ENCODE peak calls at places on chromosomes 16 and 17, in nine cellular contexts. One of them, this sample, is unnamed.

GRCh38 chr17:57697891-57698708 is 47.0 kb downstream of the CCDC182 start:
- DNase-seq in Caco-2: no peak
- DNase-seq in lower leg skin: no peak
- DNase-seq in heart left ventricle: no peak
- DNase-seq in HCT116: no peak
- DNase-seq in AG04450: no peak
- DNase-seq in hepatocyte: no peak
- DNase-seq in PC-9: no peak
- DNase-seq in astrocyte of the cerebellum: no peak
- DNase-seq in this sample: no peak

GRCh38 chr17:78241277-78242023 is 10.0 kb downstream of the TMEM235 start:
- DNase-seq in Caco-2: peak
- DNase-seq in lower leg skin: no peak
- DNase-seq in heart left ventricle: no peak
- DNase-seq in HCT116: peak
- DNase-seq in AG04450: peak
- DNase-seq in hepatocyte: no peak
- DNase-seq in PC-9: no peak
- DNase-seq in astrocyte of the cerebellum: no peak
- DNase-seq in this sample: no peak

GRCh38 chr16:85659805-85660511 is 28.8 kb downstream of the GINS2 start:
- DNase-seq in Caco-2: peak
- DNase-seq in lower leg skin: no peak
- DNase-seq in heart left ventricle: peak
- DNase-seq in HCT116: peak
- DNase-seq in AG04450: no peak
- DNase-seq in hepatocyte: peak
- DNase-seq in PC-9: no peak
- DNase-seq in astrocyte of the cerebellum: peak
- DNase-seq in this sample: no peak

GRCh38 chr17:2730764-2731353 is 18.6 kb downstream of the CCDC92B start:
- DNase-seq in Caco-2: no peak
- DNase-seq in lower leg skin: no peak
- DNase-seq in heart left ventricle: no peak
- DNase-seq in HCT116: no peak
- DNase-seq in AG04450: no peak
- DNase-seq in hepatocyte: no peak
- DNase-seq in PC-9: no peak
- DNase-seq in astrocyte of the cerebellum: no peak
- DNase-seq in this sample: no peak

GRCh38 chr17:5580367-5580766 is 3.9 kb downstream of the NLRP1 start:
- DNase-seq in Caco-2: no peak
- DNase-seq in lower leg skin: no peak
- DNase-seq in heart left ventricle: no peak
- DNase-seq in HCT116: no peak
- DNase-seq in AG04450: no peak
- DNase-seq in hepatocyte: no peak
- DNase-seq in PC-9: no peak
- DNase-seq in astrocyte of the cerebellum: no peak
- DNase-seq in this sample: no peak

GRCh38 chr17:2064511-2064910 is 9.6 kb downstream of the HIC1 start:
- DNase-seq in Caco-2: no peak
- DNase-seq in lower leg skin: peak
- DNase-seq in heart left ventricle: no peak
- DNase-seq in HCT116: no peak
- DNase-seq in AG04450: no peak
- DNase-seq in hepatocyte: no peak
- DNase-seq in PC-9: no peak
- DNase-seq in astrocyte of the cerebellum: no peak
- DNase-seq in this sample: no peak

GRCh38 chr17:64326420-64327054 is 63.5 kb upstream of the TEX2 start:
- DNase-seq in Caco-2: no peak
- DNase-seq in lower leg skin: peak
- DNase-seq in heart left ventricle: peak
- DNase-seq in HCT116: no peak
- DNase-seq in AG04450: no peak
- DNase-seq in hepatocyte: no peak
- DNase-seq in PC-9: peak
- DNase-seq in astrocyte of the cerebellum: no peak
- DNase-seq in this sample: no peak

GRCh38 chr16:19963306-19963705 is 78.7 kb upstream of the GPRC5B start:
- DNase-seq in Caco-2: no peak
- DNase-seq in lower leg skin: peak
- DNase-seq in heart left ventricle: no peak
- DNase-seq in HCT116: no peak
- DNase-seq in AG04450: no peak
- DNase-seq in hepatocyte: no peak
- DNase-seq in PC-9: no peak
- DNase-seq in astrocyte of the cerebellum: peak
- DNase-seq in this sample: no peak

GRCh38 chr17:78596871-78597635 is 19.9 kb upstream of the DNAH17 start:
- DNase-seq in Caco-2: no peak
- DNase-seq in lower leg skin: no peak
- DNase-seq in heart left ventricle: no peak
- DNase-seq in HCT116: no peak
- DNase-seq in AG04450: no peak
- DNase-seq in hepatocyte: no peak
- DNase-seq in PC-9: peak
- DNase-seq in astrocyte of the cerebellum: no peak
- DNase-seq in this sample: no peak

GRCh38 chr16:50534091-50534490 is 14.1 kb upstream of the NKD1 start:
- DNase-seq in Caco-2: no peak
- DNase-seq in lower leg skin: peak
- DNase-seq in heart left ventricle: no peak
- DNase-seq in HCT116: no peak
- DNase-seq in AG04450: no peak
- DNase-seq in hepatocyte: no peak
- DNase-seq in PC-9: no peak
- DNase-seq in astrocyte of the cerebellum: no peak
- DNase-seq in this sample: no peak

GRCh38 chr17:36942631-36943125 is 5.4 kb downstream of the LHX1 start:
- DNase-seq in Caco-2: no peak
- DNase-seq in lower leg skin: peak
- DNase-seq in heart left ventricle: no peak
- DNase-seq in HCT116: no peak
- DNase-seq in AG04450: no peak
- DNase-seq in hepatocyte: peak
- DNase-seq in PC-9: no peak
- DNase-seq in astrocyte of the cerebellum: no peak
- DNase-seq in this sample: no peak

GRCh38 chr17:57294629-57295501 is 38.5 kb downstream of the MSI2 start:
- DNase-seq in Caco-2: peak
- DNase-seq in lower leg skin: no peak
- DNase-seq in heart left ventricle: no peak
- DNase-seq in HCT116: peak
- DNase-seq in AG04450: no peak
- DNase-seq in hepatocyte: no peak
- DNase-seq in PC-9: peak
- DNase-seq in astrocyte of the cerebellum: no peak
- DNase-seq in this sample: no peak

GRCh38 chr16:1781254-1781653 is 1.1 kb downstream of the SPSB3 start:
- DNase-seq in Caco-2: no peak
- DNase-seq in lower leg skin: no peak
- DNase-seq in heart left ventricle: peak
- DNase-seq in HCT116: no peak
- DNase-seq in AG04450: no peak
- DNase-seq in hepatocyte: no peak
- DNase-seq in PC-9: no peak
- DNase-seq in astrocyte of the cerebellum: no peak
- DNase-seq in this sample: no peak

GRCh38 chr16:1779741-1780676 is 2.4 kb downstream of the SPSB3 start:
- DNase-seq in Caco-2: no peak
- DNase-seq in lower leg skin: no peak
- DNase-seq in heart left ventricle: peak
- DNase-seq in HCT116: no peak
- DNase-seq in AG04450: no peak
- DNase-seq in hepatocyte: no peak
- DNase-seq in PC-9: no peak
- DNase-seq in astrocyte of the cerebellum: no peak
- DNase-seq in this sample: no peak

GRCh38 chr16:1782408-1783247 is at the start of the genes NUBP2 and SPSB3:
- DNase-seq in Caco-2: peak
- DNase-seq in lower leg skin: peak
- DNase-seq in heart left ventricle: peak
- DNase-seq in HCT116: peak
- DNase-seq in AG04450: peak
- DNase-seq in hepatocyte: peak
- DNase-seq in PC-9: peak
- DNase-seq in astrocyte of the cerebellum: peak
- DNase-seq in this sample: peak

GRCh38 chr16:1780677-1781072 is 1.7 kb downstream of the SPSB3 start:
- DNase-seq in Caco-2: no peak
- DNase-seq in lower leg skin: no peak
- DNase-seq in heart left ventricle: peak
- DNase-seq in HCT116: no peak
- DNase-seq in AG04450: no peak
- DNase-seq in hepatocyte: no peak
- DNase-seq in PC-9: no peak
- DNase-seq in astrocyte of the cerebellum: no peak
- DNase-seq in this sample: no peak

GRCh38 chr16:1781758-1782407 is 488 bp downstream of the SPSB3 start:
- DNase-seq in Caco-2: peak
- DNase-seq in lower leg skin: no peak
- DNase-seq in heart left ventricle: peak
- DNase-seq in HCT116: no peak
- DNase-seq in AG04450: no peak
- DNase-seq in hepatocyte: no peak
- DNase-seq in PC-9: peak
- DNase-seq in astrocyte of the cerebellum: no peak
- DNase-seq in this sample: no peak
- TF ChIP-seq CTCF in Caco-2: no peak
- TF ChIP-seq CTCF in lower leg skin: no peak
- TF ChIP-seq CTCF in heart left ventricle: no peak
- TF ChIP-seq CTCF in HCT116: no peak
- TF ChIP-seq CTCF in AG04450: peak
- TF ChIP-seq CTCF in hepatocyte: no peak
- TF ChIP-seq CTCF in PC-9: no peak
- TF ChIP-seq CTCF in astrocyte of the cerebellum: no peak
- TF ChIP-seq CTCF in this sample: peak

GRCh38 chr17:47651704-47652103 is 2.0 kb downstream of the KPNB1 start:
- DNase-seq in Caco-2: no peak
- DNase-seq in lower leg skin: no peak
- DNase-seq in heart left ventricle: no peak
- DNase-seq in HCT116: no peak
- DNase-seq in AG04450: no peak
- DNase-seq in hepatocyte: no peak
- DNase-seq in PC-9: no peak
- DNase-seq in astrocyte of the cerebellum: no peak
- DNase-seq in this sample: no peak
- H3K4me3 ChIP-seq in Caco-2: no peak
- H3K4me3 ChIP-seq in lower leg skin: no peak
- H3K4me3 ChIP-seq in heart left ventricle: no peak
- H3K4me3 ChIP-seq in HCT116: peak
- H3K4me3 ChIP-seq in AG04450: peak
- H3K4me3 ChIP-seq in hepatocyte: no peak
- H3K4me3 ChIP-seq in PC-9: peak
- H3K4me3 ChIP-seq in astrocyte of the cerebellum: no peak
- H3K4me3 ChIP-seq in this sample: peak

DNA sequence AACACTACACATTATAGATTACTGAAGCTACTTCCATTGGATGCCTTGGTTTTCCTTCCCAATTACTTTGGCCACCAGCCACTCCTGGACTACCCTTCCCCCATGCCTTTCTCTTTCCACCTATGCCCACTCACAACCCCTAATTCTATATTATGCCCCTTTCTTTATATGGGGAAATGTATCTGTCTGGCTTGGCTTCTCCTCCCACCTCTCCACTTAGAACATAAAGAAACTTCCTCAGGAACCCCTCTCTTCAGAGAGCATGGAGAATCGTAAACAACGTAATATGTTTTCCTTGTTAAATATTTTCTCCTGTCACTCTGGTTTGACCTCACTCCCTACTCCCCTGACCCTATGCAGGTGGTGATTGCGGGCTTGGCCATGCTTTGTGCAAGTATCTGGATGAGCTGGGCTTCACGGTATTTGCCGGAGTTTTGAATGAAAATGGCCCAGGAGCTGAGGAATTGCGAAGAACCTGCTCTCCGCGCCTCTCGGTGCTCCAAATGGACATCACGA is 32.8 kb downstream of the HSD17B2 start:
- DNase-seq in Caco-2: no peak
- DNase-seq in lower leg skin: no peak
- DNase-seq in heart left ventricle: no peak
- DNase-seq in HCT116: no peak
- DNase-seq in AG04450: no peak
- DNase-seq in hepatocyte: no peak
- DNase-seq in PC-9: no peak
- DNase-seq in astrocyte of the cerebellum: no peak
- DNase-seq in this sample: no peak
- TF ChIP-seq CTCF in Caco-2: no peak
- TF ChIP-seq CTCF in lower leg skin: no peak
- TF ChIP-seq CTCF in heart left ventricle: no peak
- TF ChIP-seq CTCF in HCT116: no peak
- TF ChIP-seq CTCF in AG04450: no peak
- TF ChIP-seq CTCF in hepatocyte: no peak
- TF ChIP-seq CTCF in PC-9: no peak
- TF ChIP-seq CTCF in astrocyte of the cerebellum: no peak
- TF ChIP-seq CTCF in this sample: no peak

GRCh38 chr17:75521290-75521689 is 4.2 kb upstream of the LLGL2 start:
- DNase-seq in Caco-2: no peak
- DNase-seq in lower leg skin: no peak
- DNase-seq in heart left ventricle: no peak
- DNase-seq in HCT116: no peak
- DNase-seq in AG04450: no peak
- DNase-seq in hepatocyte: no peak
- DNase-seq in PC-9: no peak
- DNase-seq in astrocyte of the cerebellum: no peak
- DNase-seq in this sample: no peak
- H3K4me3 ChIP-seq in Caco-2: no peak
- H3K4me3 ChIP-seq in lower leg skin: no peak
- H3K4me3 ChIP-seq in heart left ventricle: no peak
- H3K4me3 ChIP-seq in HCT116: no peak
- H3K4me3 ChIP-seq in AG04450: no peak
- H3K4me3 ChIP-seq in hepatocyte: no peak
- H3K4me3 ChIP-seq in PC-9: no peak
- H3K4me3 ChIP-seq in astrocyte of the cerebellum: no peak
- H3K4me3 ChIP-seq in this sample: no peak

DNA sequence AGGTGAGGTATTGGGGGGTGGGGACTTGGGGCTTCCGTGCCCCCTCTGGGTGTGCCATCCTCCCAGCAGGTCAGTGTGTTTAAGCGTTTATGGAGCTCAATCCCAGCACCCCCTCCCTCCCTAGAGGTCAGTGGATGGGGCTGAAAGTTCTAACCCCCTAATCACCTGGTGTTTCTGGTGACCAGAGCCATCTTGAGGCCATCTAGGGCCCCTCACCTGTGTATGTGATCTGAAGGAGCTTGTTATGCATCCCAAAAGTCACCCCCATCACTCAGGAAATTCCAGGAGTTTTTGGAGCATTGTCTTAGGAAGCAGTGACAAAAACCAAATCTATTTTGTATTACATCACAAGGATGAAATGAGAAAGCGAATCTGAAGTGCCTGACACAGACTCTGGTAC is 67.8 kb upstream of the NOL11 start:
- DNase-seq in Caco-2: no peak
- DNase-seq in lower leg skin: no peak
- DNase-seq in heart left ventricle: no peak
- DNase-seq in HCT116: no peak
- DNase-seq in AG04450: no peak
- DNase-seq in hepatocyte: no peak
- DNase-seq in PC-9: no peak
- DNase-seq in astrocyte of the cerebellum: no peak
- DNase-seq in this sample: no peak
- TF ChIP-seq CTCF in Caco-2: no peak
- TF ChIP-seq CTCF in lower leg skin: no peak
- TF ChIP-seq CTCF in heart left ventricle: no peak
- TF ChIP-seq CTCF in HCT116: no peak
- TF ChIP-seq CTCF in AG04450: no peak
- TF ChIP-seq CTCF in hepatocyte: no peak
- TF ChIP-seq CTCF in PC-9: no peak
- TF ChIP-seq CTCF in astrocyte of the cerebellum: no peak
- TF ChIP-seq CTCF in this sample: no peak

GRCh38 chr17:82593590-82594087 is 54.6 kb downstream of the WDR45B start:
- DNase-seq in Caco-2: no peak
- DNase-seq in lower leg skin: no peak
- DNase-seq in heart left ventricle: no peak
- DNase-seq in HCT116: no peak
- DNase-seq in AG04450: no peak
- DNase-seq in hepatocyte: no peak
- DNase-seq in PC-9: no peak
- DNase-seq in astrocyte of the cerebellum: no peak
- DNase-seq in this sample: no peak
- H3K4me3 ChIP-seq in Caco-2: no peak
- H3K4me3 ChIP-seq in lower leg skin: peak
- H3K4me3 ChIP-seq in heart left ventricle: peak
- H3K4me3 ChIP-seq in HCT116: peak
- H3K4me3 ChIP-seq in AG04450: peak
- H3K4me3 ChIP-seq in hepatocyte: peak
- H3K4me3 ChIP-seq in PC-9: peak
- H3K4me3 ChIP-seq in astrocyte of the cerebellum: peak
- H3K4me3 ChIP-seq in this sample: peak

This sample was measured in retinal pigment epithelial cell.